ENCODE peak calls at places on chromosome 19, in eight cellular contexts. R is activated CD4-positive, alpha-beta T cell treated with anti-CD3 and anti-CD28 coated beads for 36 hours; X is GM12865; S is T-helper 1 cell; M is GM06990; H is endodermal cell; P is EH; U is DMS79. L is an unnamed sample.

GRCh38 chr19:46890423-46891170 is 29.8 kb downstream of the ARHGAP35 start:
- DNase-seq in R (no peak), X (no peak), S (no peak), M (no peak), H (no peak), P (peak; percentile 97), U (no peak), L (no peak)

GRCh38 chr19:58396691-58397532 is 1.5 kb downstream of the RNF225 start:
- DNase-seq in R (no peak), X (no peak), S (no peak), M (no peak), H (peak; percentile 65), P (no peak), U (no peak), L (no peak)

GRCh38 chr19:44617481-44617880 is 4.1 kb downstream of the IGSF23 start:
- DNase-seq in R (no peak), X (no peak), S (no peak), M (no peak), H (no peak), P (no peak), U (no peak), L (no peak)

GRCh38 chr19:15727724-15728123 is at the start of gene OR10H2:
- DNase-seq in R (no peak), X (no peak), S (no peak), M (no peak), H (no peak), P (no peak), U (no peak), L (no peak)

GRCh38 chr19:29678484-29679106 is 13.3 kb downstream of the PLEKHF1 start:
- DNase-seq in R (peak; percentile 24), X (no peak), S (no peak), M (no peak), H (no peak), P (no peak), U (no peak), L (no peak)

GRCh38 chr19:32866061-32866460 is 3.5 kb downstream of the SLC7A9 start:
- DNase-seq in R (no peak), X (no peak), S (no peak), M (no peak), H (no peak), P (no peak), U (no peak), L (no peak)

GRCh38 chr19:51006406-51006805 is 5.0 kb upstream of the KLK8 start:
- DNase-seq in R (no peak), X (no peak), S (no peak), M (no peak), H (no peak), P (no peak), U (no peak), L (no peak)

GRCh38 chr19:58229255-58229639 is 533 bp downstream of the ZNF544 start:
- DNase-seq in R (peak; percentile 58), X (peak; percentile 48), S (no peak), M (no peak), H (peak; percentile 81), P (peak; percentile 14), U (peak; percentile 4), L (no peak)

GRCh38 chr19:46426506-46427162 is 2.1 kb downstream of the PNMA8C start:
- DNase-seq in R (peak; percentile 76), X (peak; percentile 63), S (no peak), M (no peak), H (peak; percentile 95), P (peak; percentile 83), U (peak; percentile 67), L (no peak)

GRCh38 chr19:13610042-13610691 is 103.9 kb upstream of the CACNA1A start:
- DNase-seq in R (peak; percentile 37), X (no peak), S (no peak), M (no peak), H (peak; percentile 67), P (no peak), U (peak; percentile 88), L (no peak)

GRCh38 chr19:49889038-49889686 is 7.5 kb downstream of the IL4I1 start:
- DNase-seq in R (no peak), X (no peak), S (no peak), M (no peak), H (no peak), P (no peak), U (no peak), L (no peak)

GRCh38 chr19:51001495-51001894 is at the start of gene KLK8:
- DNase-seq in R (no peak), X (no peak), S (no peak), M (no peak), H (peak; percentile 80), P (no peak), U (no peak), L (no peak)

GRCh38 chr19:41411682-41412265 is 14.2 kb downstream of the BCKDHA start:
- DNase-seq in R (no peak), X (no peak), S (no peak), M (no peak), H (no peak), P (no peak), U (no peak), L (no peak)

GRCh38 chr19:18147396-18147795 is 5.6 kb upstream of the PIK3R2 start:
- DNase-seq in R (no peak), X (no peak), S (no peak), M (no peak), H (no peak), P (no peak), U (no peak), L (no peak)

GRCh38 chr19:35177377-35178274 is 23.1 kb downstream of the FXYD5 start:
- DNase-seq in R (no peak), X (no peak), S (no peak), M (no peak), H (peak; percentile 5), P (no peak), U (no peak), L (no peak)

GRCh38 chr19:38550376-38550775 is 67.4 kb downstream of the MAP4K1 start:
- DNase-seq in R (no peak), X (no peak), S (no peak), M (no peak), H (no peak), P (no peak), U (no peak), L (no peak)

GRCh38 chr19:19463348-19464117 is 51.8 kb downstream of the TSSK6 start:
- DNase-seq in R (no peak), X (no peak), S (no peak), M (no peak), H (no peak), P (peak; percentile 65), U (no peak), L (no peak)

GRCh38 chr19:11560404-11560988 is 1.5 kb upstream of the ELOF1 start:
- DNase-seq in R (peak; percentile 78), X (peak; percentile 93), S (peak; percentile 35), M (no peak), H (peak; percentile 84), P (peak; percentile 76), U (peak; percentile 34), L (peak; percentile 63)

GRCh38 chr19:5058456-5059190 is 89.7 kb downstream of the KDM4B start:
- DNase-seq in R (no peak), X (no peak), S (no peak), M (no peak), H (no peak), P (peak; percentile 48), U (no peak), L (no peak)

GRCh38 chr19:18504886-18505610 is 16.8 kb downstream of the ELL start:
- DNase-seq in R (peak; percentile 64), X (no peak), S (no peak), M (no peak), H (no peak), P (no peak), U (no peak), L (no peak)

GRCh38 chr19:2716275-2716650 is 4.9 kb downstream of the DIRAS1 start:
- DNase-seq in R (no peak), X (no peak), S (no peak), M (no peak), H (no peak), P (no peak), U (no peak), L (no peak)

GRCh38 chr19:7602240-7602934 is 6.7 kb downstream of the CAMSAP3 start:
- DNase-seq in R (no peak), X (no peak), S (no peak), M (no peak), H (no peak), P (no peak), U (peak; percentile 39), L (no peak)

L was measured in activated T-helper 2 cell treated with anti-CD3 and anti-CD28 coated beads, Interferon-gamma antibody, Interleukin-2, Interleukin-4, amounts not matched to agents 10 μg/mL and 5 μg/mL and 100 μg/mL, durations not matched to agents 14 hours and 24 hours and 36 hours.